ENCODE peak calls at places on chromosomes 3 and 15, in seven cellular contexts. T, F, P, G, W, N and Y are unnamed samples.

GRCh38 chr3:61562810-61563613 is 1.6 kb downstream of the PTPRG start:
- DNase-seq in T (no peak), W (no peak), F (peak), N (no peak), G (peak), P (no peak), Y (no peak)

GRCh38 chr15:73677146-73677607 is 7.0 kb upstream of the CD276 start:
- DNase-seq in P (peak), N (peak), F (peak), G (no peak), T (peak), W (peak), Y (no peak)

GRCh38 chr3:46085421-46086082 is 58.3 kb upstream of the XCR1 start:
- DNase-seq in T (no peak), F (no peak), P (no peak), G (no peak), W (no peak), N (no peak), Y (no peak)

GRCh38 chr15:25862469-25863066 is 559 bp downstream of the ATP10A start:
- DNase-seq in W (no peak), P (peak), G (peak), N (peak), T (no peak), F (no peak), Y (no peak)

GRCh38 chr15:83612226-83612625 is 41.7 kb upstream of the ADAMTSL3 start:
- DNase-seq in T (no peak), W (no peak), N (no peak), G (no peak), P (no peak), F (no peak), Y (no peak)

GRCh38 chr3:64399205-64399800 is 174.0 kb upstream of the PRICKLE2 start:
- DNase-seq in F (peak), N (peak), W (peak), T (peak), P (no peak), G (no peak), Y (no peak)

GRCh38 chr15:74725845-74726773 is 781 bp upstream of the CYP1A1 start:
- DNase-seq in P (peak), F (peak), T (no peak), N (peak), G (peak), W (peak), Y (no peak)

GRCh38 chr15:95684693-95685115 is 645.8 kb upstream of the NR2F2 start:
- DNase-seq in T (peak), F (no peak), G (no peak), P (no peak), W (no peak), N (no peak), Y (no peak)

GRCh38 chr3:142251951-142252350 is 26.6 kb upstream of the GK5 start:
- DNase-seq in T (no peak), G (no peak), P (no peak), N (no peak), W (no peak), F (no peak), Y (no peak)

GRCh38 chr15:85099195-85099803 is 117.6 kb downstream of the PDE8A start:
- DNase-seq in W (no peak), T (no peak), N (no peak), P (no peak), F (no peak), G (no peak), Y (peak)

GRCh38 chr3:150146891-150147761 is 176.4 kb upstream of the PFN2 start:
- DNase-seq in N (no peak), F (no peak), T (peak), W (no peak), P (no peak), G (no peak), Y (no peak)

GRCh38 chr3:40317061-40317676 is 7.7 kb downstream of the EIF1B start:
- DNase-seq in T (peak), G (no peak), P (peak), F (peak), W (peak), N (peak), Y (no peak)

GRCh38 chr3:43505351-43505750 is 116.5 kb downstream of the ANO10 start:
- DNase-seq in P (no peak), W (no peak), T (no peak), F (no peak), N (no peak), G (no peak), Y (no peak)

GRCh38 chr15:62779041-62779810 is 263.3 kb upstream of the TPM1 start:
- DNase-seq in F (no peak), G (no peak), P (no peak), N (no peak), W (no peak), T (peak), Y (no peak)

GRCh38 chr3:143648708-143649107 is 199.6 kb downstream of the SLC9A9 start:
- DNase-seq in W (no peak), P (no peak), N (no peak), F (peak), G (no peak), T (peak), Y (no peak)

GRCh38 chr3:24290596-24290995 is 204.1 kb downstream of the THRB start:
- DNase-seq in T (no peak), P (no peak), F (no peak), N (no peak), G (no peak), W (no peak), Y (no peak)

GRCh38 chr3:50193746-50194127 is 2.3 kb downstream of the GNAT1 start:
- DNase-seq in W (no peak), F (no peak), T (no peak), P (no peak), N (no peak), G (no peak), Y (no peak)

GRCh38 chr3:36679384-36680200 is 84.8 kb downstream of the DCLK3 start:
- DNase-seq in F (no peak), N (no peak), T (no peak), P (no peak), W (no peak), G (no peak), Y (no peak)

GRCh38 chr3:99647081-99647480 is 8.7 kb downstream of the COL8A1 start:
- DNase-seq in G (no peak), P (no peak), F (no peak), N (no peak), W (no peak), T (no peak), Y (no peak)

GRCh38 chr15:63815796-63816533 is 17.8 kb downstream of the HERC1 start:
- DNase-seq in T (no peak), W (no peak), F (no peak), N (no peak), P (no peak), G (no peak), Y (no peak)

GRCh38 chr3:97009427-97010019 is 195.1 kb downstream of the EPHA6 start:
- DNase-seq in N (no peak), F (no peak), T (no peak), G (no peak), W (no peak), P (no peak), Y (no peak)

GRCh38 chr3:105322570-105323273 is 44.0 kb upstream of the ALCAM start:
- DNase-seq in T (no peak), N (no peak), F (no peak), G (no peak), P (no peak), W (no peak), Y (no peak)

GRCh38 chr3:12663311-12663935 is 494 bp downstream of the RAF1 start:
- DNase-seq in T (no peak), W (no peak), G (no peak), P (no peak), N (peak), F (peak), Y (peak)

GRCh38 chr3:118818386-118818785 is 216.3 kb downstream of the IGSF11 start:
- DNase-seq in G (no peak), T (peak), P (no peak), N (no peak), F (no peak), W (no peak), Y (no peak)

GRCh38 chr3:100482181-100482580 is 10.2 kb upstream of the TMEM45A start:
- DNase-seq in P (no peak), T (no peak), F (no peak), W (no peak), G (no peak), N (no peak), Y (no peak)

GRCh38 chr15:55884223-55884622 is 109.2 kb downstream of the NEDD4 start:
- DNase-seq in P (no peak), N (no peak), G (no peak), W (no peak), T (no peak), F (no peak), Y (no peak)

GRCh38 chr15:71238926-71239325 is 123.7 kb downstream of the THSD4 start:
- DNase-seq in F (no peak), N (no peak), P (no peak), T (no peak), W (no peak), G (no peak), Y (no peak)

GRCh38 chr3:72982653-72983366 is 13.8 kb upstream of the PPP4R2 start:
- DNase-seq in N (no peak), P (no peak), T (no peak), G (no peak), F (no peak), W (peak), Y (no peak)

GRCh38 chr3:194023501-194024280 is 112.3 kb upstream of the HES1 start:
- DNase-seq in G (no peak), T (peak), P (no peak), F (no peak), W (no peak), N (no peak), Y (no peak)

GRCh38 chr3:184371570-184372018 is 6.4 kb downstream of the THPO start:
- DNase-seq in F (peak), W (peak), T (peak), P (peak), G (peak), N (peak), Y (peak)

GRCh38 chr3:17033516-17034168 is 148.9 kb downstream of the PLCL2 start:
- DNase-seq in W (peak), P (no peak), N (no peak), F (no peak), T (no peak), G (no peak), Y (no peak)

GRCh38 chr3:135622657-135623056 is 342.9 kb upstream of the PPP2R3A start:
- DNase-seq in W (no peak), P (no peak), N (no peak), T (no peak), G (no peak), F (no peak), Y (no peak)

GRCh38 chr3:14175383-14176037 is 2.9 kb downstream of the XPC start:
- DNase-seq in G (no peak), T (peak), F (no peak), P (peak), W (peak), N (peak), Y (no peak)

GRCh38 chr15:89364341-89364740 is 29.7 kb upstream of the POLG start:
- DNase-seq in F (no peak), W (peak), G (no peak), N (no peak), P (no peak), T (no peak), Y (peak)